ENCODE peak calls at places on chromosomes 5 and 9, in five cellular contexts. One of them, this sample, is unnamed.

GRCh38 chr9:108933231-108933630 is 693 bp downstream of the ELP1 start:
- DNase-seq in lung: no peak
- DNase-seq in tibial artery: no peak
- DNase-seq in naive thymus-derived CD4-positive, alpha-beta T cell: peak; percentile 7
- DNase-seq in hepatocyte: no peak
- DNase-seq in this sample: no peak

GRCh38 chr9:134180786-134181647 is 16.7 kb upstream of the RNU6ATAC start:
- DNase-seq in lung: no peak
- DNase-seq in tibial artery: no peak
- DNase-seq in naive thymus-derived CD4-positive, alpha-beta T cell: no peak
- DNase-seq in hepatocyte: no peak
- DNase-seq in this sample: no peak

GRCh38 chr5:168946363-168946762 is 354.6 kb downstream of the SLIT3 start:
- DNase-seq in lung: no peak
- DNase-seq in tibial artery: no peak
- DNase-seq in naive thymus-derived CD4-positive, alpha-beta T cell: no peak
- DNase-seq in hepatocyte: no peak
- DNase-seq in this sample: no peak

GRCh38 chr5:127076730-127077129 is 3.4 kb upstream of the C5orf63 start:
- DNase-seq in lung: no peak
- DNase-seq in tibial artery: no peak
- DNase-seq in naive thymus-derived CD4-positive, alpha-beta T cell: no peak
- DNase-seq in hepatocyte: no peak
- DNase-seq in this sample: no peak

GRCh38 chr9:18474778-18475177 is 825 bp downstream of the ADAMTSL1 start:
- DNase-seq in lung: no peak
- DNase-seq in tibial artery: no peak
- DNase-seq in naive thymus-derived CD4-positive, alpha-beta T cell: no peak
- DNase-seq in hepatocyte: no peak
- DNase-seq in this sample: no peak

GRCh38 chr9:131398204-131398603 is 4.3 kb downstream of the PRRC2B start:
- DNase-seq in lung: peak; percentile 68
- DNase-seq in tibial artery: no peak
- DNase-seq in naive thymus-derived CD4-positive, alpha-beta T cell: peak; percentile 61
- DNase-seq in hepatocyte: no peak
- DNase-seq in this sample: no peak

GRCh38 chr9:18626046-18626698 is 152.2 kb downstream of the ADAMTSL1 start:
- DNase-seq in lung: no peak
- DNase-seq in tibial artery: no peak
- DNase-seq in naive thymus-derived CD4-positive, alpha-beta T cell: no peak
- DNase-seq in hepatocyte: no peak
- DNase-seq in this sample: no peak

GRCh38 chr9:23798325-23798724 is 27.7 kb downstream of the ELAVL2 start:
- DNase-seq in lung: no peak
- DNase-seq in tibial artery: no peak
- DNase-seq in naive thymus-derived CD4-positive, alpha-beta T cell: no peak
- DNase-seq in hepatocyte: no peak
- DNase-seq in this sample: no peak

GRCh38 chr5:1526681-1527131 is 2.9 kb upstream of the LPCAT1 start:
- DNase-seq in lung: no peak
- DNase-seq in tibial artery: peak; percentile 9
- DNase-seq in naive thymus-derived CD4-positive, alpha-beta T cell: no peak
- DNase-seq in hepatocyte: no peak
- DNase-seq in this sample: peak; percentile 72

GRCh38 chr5:113451797-113452196 is 17.0 kb upstream of the TSSK1B start:
- DNase-seq in lung: no peak
- DNase-seq in tibial artery: no peak
- DNase-seq in naive thymus-derived CD4-positive, alpha-beta T cell: no peak
- DNase-seq in hepatocyte: no peak
- DNase-seq in this sample: no peak

GRCh38 chr9:135039916-135040645 is 47.4 kb upstream of the OLFM1 start:
- DNase-seq in lung: no peak
- DNase-seq in tibial artery: no peak
- DNase-seq in naive thymus-derived CD4-positive, alpha-beta T cell: no peak
- DNase-seq in hepatocyte: no peak
- DNase-seq in this sample: no peak

GRCh38 chr5:50501510-50502209 is 60.6 kb upstream of the EMB start:
- DNase-seq in lung: no peak
- DNase-seq in tibial artery: no peak
- DNase-seq in naive thymus-derived CD4-positive, alpha-beta T cell: no peak
- DNase-seq in hepatocyte: no peak
- DNase-seq in this sample: no peak

GRCh38 chr5:123460296-123460729 is 37.1 kb upstream of the CEP120 start:
- DNase-seq in lung: no peak
- DNase-seq in tibial artery: no peak
- DNase-seq in naive thymus-derived CD4-positive, alpha-beta T cell: peak; percentile 4
- DNase-seq in hepatocyte: peak; percentile 66
- DNase-seq in this sample: no peak

GRCh38 chr5:77958642-77959315 is 182.6 kb upstream of the TBCA start:
- DNase-seq in lung: no peak
- DNase-seq in tibial artery: no peak
- DNase-seq in naive thymus-derived CD4-positive, alpha-beta T cell: no peak
- DNase-seq in hepatocyte: no peak
- DNase-seq in this sample: no peak

GRCh38 chr5:67494186-67494842 is 297.7 kb upstream of the CD180 start:
- DNase-seq in lung: no peak
- DNase-seq in tibial artery: no peak
- DNase-seq in naive thymus-derived CD4-positive, alpha-beta T cell: no peak
- DNase-seq in hepatocyte: no peak
- DNase-seq in this sample: no peak

GRCh38 chr9:16671591-16672137 is 198.8 kb downstream of the BNC2 start:
- DNase-seq in lung: no peak
- DNase-seq in tibial artery: no peak
- DNase-seq in naive thymus-derived CD4-positive, alpha-beta T cell: no peak
- DNase-seq in hepatocyte: no peak
- DNase-seq in this sample: no peak

GRCh38 chr9:21728781-21729180 is 73.7 kb upstream of the MTAP start:
- DNase-seq in lung: no peak
- DNase-seq in tibial artery: no peak
- DNase-seq in naive thymus-derived CD4-positive, alpha-beta T cell: no peak
- DNase-seq in hepatocyte: no peak
- DNase-seq in this sample: no peak

GRCh38 chr5:3594514-3595101 is 1.0 kb upstream of the IRX1 start:
- DNase-seq in lung: peak; percentile 31
- DNase-seq in tibial artery: peak; percentile 13
- DNase-seq in naive thymus-derived CD4-positive, alpha-beta T cell: no peak
- DNase-seq in hepatocyte: peak; percentile 51
- DNase-seq in this sample: no peak

GRCh38 chr5:79561525-79561893 is 47.6 kb upstream of the HOMER1 start:
- DNase-seq in lung: no peak
- DNase-seq in tibial artery: no peak
- DNase-seq in naive thymus-derived CD4-positive, alpha-beta T cell: no peak
- DNase-seq in hepatocyte: no peak
- DNase-seq in this sample: no peak

GRCh38 chr5:1973391-1974013 is 90.8 kb upstream of the IRX4 start:
- DNase-seq in lung: peak; percentile 18
- DNase-seq in tibial artery: no peak
- DNase-seq in naive thymus-derived CD4-positive, alpha-beta T cell: no peak
- DNase-seq in hepatocyte: no peak
- DNase-seq in this sample: peak; percentile 87

GRCh38 chr5:157459715-157460599 is at the start of gene NIPAL4:
- DNase-seq in lung: no peak
- DNase-seq in tibial artery: no peak
- DNase-seq in naive thymus-derived CD4-positive, alpha-beta T cell: no peak
- DNase-seq in hepatocyte: peak; percentile 48
- DNase-seq in this sample: no peak

GRCh38 chr5:119578937-119579336 is 50.4 kb upstream of the FAM170A start:
- DNase-seq in lung: no peak
- DNase-seq in tibial artery: no peak
- DNase-seq in naive thymus-derived CD4-positive, alpha-beta T cell: no peak
- DNase-seq in hepatocyte: peak; percentile 19
- DNase-seq in this sample: no peak

GRCh38 chr9:127884427-127884911 is 7.0 kb upstream of the AK1 start:
- DNase-seq in lung: no peak
- DNase-seq in tibial artery: no peak
- DNase-seq in naive thymus-derived CD4-positive, alpha-beta T cell: no peak
- DNase-seq in hepatocyte: no peak
- DNase-seq in this sample: no peak

GRCh38 chr5:72324186-72324825 is 4.1 kb downstream of the PTCD2 start:
- DNase-seq in lung: no peak
- DNase-seq in tibial artery: no peak
- DNase-seq in naive thymus-derived CD4-positive, alpha-beta T cell: no peak
- DNase-seq in hepatocyte: no peak
- DNase-seq in this sample: no peak

GRCh38 chr9:77016111-77016525 is 3.3 kb upstream of the FOXB2 start:
- DNase-seq in lung: no peak
- DNase-seq in tibial artery: no peak
- DNase-seq in naive thymus-derived CD4-positive, alpha-beta T cell: no peak
- DNase-seq in hepatocyte: no peak
- DNase-seq in this sample: no peak

GRCh38 chr5:134113572-134113907 is 941 bp upstream of the TCF7 start:
- DNase-seq in lung: no peak
- DNase-seq in tibial artery: no peak
- DNase-seq in naive thymus-derived CD4-positive, alpha-beta T cell: no peak
- DNase-seq in hepatocyte: no peak
- DNase-seq in this sample: no peak

GRCh38 chr5:134112726-134113571 is 1.5 kb upstream of the TCF7 start:
- DNase-seq in lung: no peak
- DNase-seq in tibial artery: no peak
- DNase-seq in naive thymus-derived CD4-positive, alpha-beta T cell: no peak
- DNase-seq in hepatocyte: no peak
- DNase-seq in this sample: no peak

GRCh38 chr5:134115806-134116175 is 1.3 kb downstream of the TCF7 start:
- DNase-seq in lung: no peak
- DNase-seq in tibial artery: no peak
- DNase-seq in naive thymus-derived CD4-positive, alpha-beta T cell: no peak
- DNase-seq in hepatocyte: peak; percentile 33
- DNase-seq in this sample: no peak

GRCh38 chr5:134114886-134115805 is 665 bp downstream of the TCF7 start:
- DNase-seq in lung: peak; percentile 35
- DNase-seq in tibial artery: no peak
- DNase-seq in naive thymus-derived CD4-positive, alpha-beta T cell: peak; percentile 67
- DNase-seq in hepatocyte: peak; percentile 60
- DNase-seq in this sample: no peak

DNA sequence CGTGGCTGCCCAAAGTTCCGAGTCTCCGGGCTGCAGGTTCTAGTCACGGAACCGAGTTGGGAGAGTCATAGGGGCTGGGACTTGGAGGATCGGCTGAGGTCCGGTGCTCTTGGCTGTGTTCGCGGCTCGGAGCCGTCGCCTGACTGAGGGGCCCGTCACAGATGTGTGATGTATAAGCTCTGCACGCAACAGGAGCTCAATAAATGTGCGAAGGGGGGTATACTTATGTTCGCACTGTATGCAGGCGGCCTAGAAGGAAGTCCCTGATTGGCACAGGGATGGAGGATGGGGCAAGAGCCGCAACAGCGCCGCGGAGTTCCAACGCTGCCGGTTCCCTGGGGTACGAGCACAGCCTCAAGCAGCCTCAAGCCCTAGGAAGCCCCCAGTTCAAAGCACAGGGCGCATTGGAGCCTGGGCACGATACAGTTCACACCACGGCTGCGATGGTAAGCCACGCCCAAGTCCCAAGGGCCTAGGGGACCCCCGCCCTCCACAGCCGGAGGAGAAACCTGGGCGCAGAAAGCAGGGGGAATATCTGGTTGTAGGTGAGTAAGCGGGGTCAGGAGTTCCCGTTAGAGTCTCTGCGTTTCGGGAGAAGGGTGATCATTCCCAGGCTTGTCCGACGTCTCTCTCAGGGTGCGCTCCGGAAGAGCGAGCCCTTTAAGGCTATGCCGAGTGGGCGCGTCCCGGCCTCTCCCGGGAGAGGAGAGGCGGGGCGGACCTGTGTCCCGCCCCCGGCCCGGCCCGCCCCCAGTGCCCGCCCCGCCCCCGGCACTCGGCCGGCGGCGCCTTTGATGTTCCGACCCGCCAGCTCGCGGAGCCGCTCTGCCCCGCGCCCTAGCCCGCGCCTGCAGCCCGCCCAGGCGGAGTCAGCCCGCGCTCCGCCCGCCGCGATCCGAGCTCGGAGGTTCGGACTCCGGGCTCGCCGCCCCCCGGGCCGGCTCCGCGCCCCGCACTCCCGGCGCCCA is at the start of gene TCF7:
- DNase-seq in lung: peak; percentile 55
- DNase-seq in tibial artery: peak; percentile 47
- DNase-seq in naive thymus-derived CD4-positive, alpha-beta T cell: peak; percentile 82
- DNase-seq in hepatocyte: peak; percentile 94
- DNase-seq in this sample: no peak
- H3K27ac ChIP-seq in lung: no peak within 1 kb of the TSS
- H3K27ac ChIP-seq in tibial artery: peak within 1 kb of the TSS; percentile 1
- H3K27ac ChIP-seq in naive thymus-derived CD4-positive, alpha-beta T cell: peak within 1 kb of the TSS; percentile 97
- H3K27ac ChIP-seq in hepatocyte: no peak within 1 kb of the TSS
- H3K27ac ChIP-seq in this sample: no peak within 1 kb of the TSS

GRCh38 chr9:90309809-90310522 is 332.7 kb downstream of the DIRAS2 start:
- DNase-seq in lung: no peak
- DNase-seq in tibial artery: no peak
- DNase-seq in naive thymus-derived CD4-positive, alpha-beta T cell: no peak
- DNase-seq in hepatocyte: peak; percentile 38
- DNase-seq in this sample: no peak
- H3K4me3 ChIP-seq in lung: no peak overlapping the region
- H3K4me3 ChIP-seq in tibial artery: no peak overlapping the region
- H3K4me3 ChIP-seq in naive thymus-derived CD4-positive, alpha-beta T cell: no peak overlapping the region
- H3K4me3 ChIP-seq in hepatocyte: no peak overlapping the region
- H3K4me3 ChIP-seq in this sample: no peak overlapping the region

DNA sequence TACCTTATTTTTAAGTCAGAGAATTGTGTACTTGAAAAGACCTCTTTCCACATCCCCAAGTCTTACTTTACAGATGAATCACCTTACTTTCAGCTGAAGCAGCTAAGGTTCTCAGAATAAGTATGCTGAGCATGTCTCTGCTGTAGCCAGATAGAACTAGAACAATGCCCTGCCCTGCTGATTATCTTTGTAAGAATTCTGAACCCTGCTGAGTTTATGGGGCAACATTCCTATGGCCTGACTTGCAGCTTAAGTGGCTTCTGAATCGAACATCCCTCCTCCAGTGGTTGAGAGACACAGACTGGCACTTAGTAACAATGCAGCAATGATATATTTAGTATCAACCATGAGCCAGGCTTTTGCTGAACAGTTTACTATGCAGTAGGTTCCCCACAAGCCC is 592.0 kb upstream of the WWC1 start:
- DNase-seq in lung: no peak
- DNase-seq in tibial artery: no peak
- DNase-seq in naive thymus-derived CD4-positive, alpha-beta T cell: no peak
- DNase-seq in hepatocyte: peak; percentile 82
- DNase-seq in this sample: no peak
- H3K27ac ChIP-seq in lung: peak overlapping the region; percentile 74
- H3K27ac ChIP-seq in tibial artery: no peak overlapping the region
- H3K27ac ChIP-seq in naive thymus-derived CD4-positive, alpha-beta T cell: no peak overlapping the region
- H3K27ac ChIP-seq in hepatocyte: peak overlapping the region; percentile 91
- H3K27ac ChIP-seq in this sample: no peak overlapping the region

GRCh38 chr9:121198512-121199042 is 3.1 kb downstream of the RAB14 start:
- DNase-seq in lung: no peak
- DNase-seq in tibial artery: no peak
- DNase-seq in naive thymus-derived CD4-positive, alpha-beta T cell: no peak
- DNase-seq in hepatocyte: no peak
- DNase-seq in this sample: no peak

GRCh38 chr9:121194730-121195129 is 6.9 kb downstream of the RAB14 start:
- DNase-seq in lung: no peak
- DNase-seq in tibial artery: no peak
- DNase-seq in naive thymus-derived CD4-positive, alpha-beta T cell: no peak
- DNase-seq in hepatocyte: no peak
- DNase-seq in this sample: no peak

GRCh38 chr9:121199921-121200320 is 1.7 kb downstream of the RAB14 start:
- DNase-seq in lung: no peak
- DNase-seq in tibial artery: no peak
- DNase-seq in naive thymus-derived CD4-positive, alpha-beta T cell: no peak
- DNase-seq in hepatocyte: no peak
- DNase-seq in this sample: no peak

GRCh38 chr9:121196389-121196788 is 5.3 kb downstream of the RAB14 start:
- DNase-seq in lung: no peak
- DNase-seq in tibial artery: no peak
- DNase-seq in naive thymus-derived CD4-positive, alpha-beta T cell: no peak
- DNase-seq in hepatocyte: no peak
- DNase-seq in this sample: no peak

GRCh38 chr9:121197135-121197534 is 4.5 kb downstream of the RAB14 start:
- DNase-seq in lung: no peak
- DNase-seq in tibial artery: no peak
- DNase-seq in naive thymus-derived CD4-positive, alpha-beta T cell: no peak
- DNase-seq in hepatocyte: no peak
- DNase-seq in this sample: no peak
- H3K4me3 ChIP-seq in lung: no peak overlapping the region
- H3K4me3 ChIP-seq in tibial artery: no peak overlapping the region
- H3K4me3 ChIP-seq in naive thymus-derived CD4-positive, alpha-beta T cell: no peak overlapping the region
- H3K4me3 ChIP-seq in hepatocyte: no peak overlapping the region
- H3K4me3 ChIP-seq in this sample: no peak overlapping the region

This sample was measured in vagina.